ENCODE peak calls at places on chromosomes 12 and 14, in nine cellular contexts. One of them, this sample, is unnamed.

GRCh38 chr12:56930241-56930640 is 4.0 kb downstream of the SDR9C7 start:
- DNase-seq in activated T-cell treated with anti-CD3 and anti-CD28 coated beads, Interleukin-2, amount 50 U/mL, for 72 hours: no peak
- DNase-seq in cardiac muscle cell: no peak
- DNase-seq in fibroblast of the conjunctiva: no peak
- DNase-seq in ascending aorta: no peak
- DNase-seq in T-helper 17 cell: no peak
- DNase-seq in frontal cortex: no peak
- DNase-seq in kidney tubule cell: no peak
- DNase-seq in prostate gland: no peak
- DNase-seq in this sample: no peak

GRCh38 chr14:54300881-54301280 is 95.9 kb upstream of the CDKN3 start:
- DNase-seq in kidney tubule cell: no peak
- DNase-seq in prostate gland: no peak
- DNase-seq in activated T-cell treated with anti-CD3 and anti-CD28 coated beads, Interleukin-2, amount 50 U/mL, for 72 hours: no peak
- DNase-seq in T-helper 17 cell: no peak
- DNase-seq in cardiac muscle cell: no peak
- DNase-seq in ascending aorta: no peak
- DNase-seq in fibroblast of the conjunctiva: no peak
- DNase-seq in frontal cortex: no peak
- DNase-seq in this sample: no peak

GRCh38 chr14:76486251-76486743 is 110.4 kb downstream of the ESRRB start:
- DNase-seq in kidney tubule cell: no peak
- DNase-seq in frontal cortex: no peak
- DNase-seq in cardiac muscle cell: no peak
- DNase-seq in T-helper 17 cell: no peak
- DNase-seq in ascending aorta: no peak
- DNase-seq in fibroblast of the conjunctiva: no peak
- DNase-seq in prostate gland: no peak
- DNase-seq in activated T-cell treated with anti-CD3 and anti-CD28 coated beads, Interleukin-2, amount 50 U/mL, for 72 hours: no peak
- DNase-seq in this sample: no peak

GRCh38 chr12:107917912-107918800 is 143.7 kb downstream of the ASCL4 start:
- DNase-seq in prostate gland: no peak
- DNase-seq in activated T-cell treated with anti-CD3 and anti-CD28 coated beads, Interleukin-2, amount 50 U/mL, for 72 hours: peak
- DNase-seq in ascending aorta: no peak
- DNase-seq in T-helper 17 cell: no peak
- DNase-seq in frontal cortex: peak
- DNase-seq in fibroblast of the conjunctiva: no peak
- DNase-seq in cardiac muscle cell: peak
- DNase-seq in kidney tubule cell: peak
- DNase-seq in this sample: peak

GRCh38 chr12:34605510-34605887 is 583.2 kb downstream of the ALG10 start:
- DNase-seq in fibroblast of the conjunctiva: no peak
- DNase-seq in cardiac muscle cell: no peak
- DNase-seq in kidney tubule cell: no peak
- DNase-seq in T-helper 17 cell: no peak
- DNase-seq in ascending aorta: no peak
- DNase-seq in frontal cortex: no peak
- DNase-seq in activated T-cell treated with anti-CD3 and anti-CD28 coated beads, Interleukin-2, amount 50 U/mL, for 72 hours: no peak
- DNase-seq in prostate gland: no peak
- DNase-seq in this sample: no peak

GRCh38 chr14:60805881-60806569 is 71.5 kb downstream of the MNAT1 start:
- DNase-seq in cardiac muscle cell: peak
- DNase-seq in frontal cortex: no peak
- DNase-seq in prostate gland: no peak
- DNase-seq in activated T-cell treated with anti-CD3 and anti-CD28 coated beads, Interleukin-2, amount 50 U/mL, for 72 hours: no peak
- DNase-seq in kidney tubule cell: peak
- DNase-seq in ascending aorta: no peak
- DNase-seq in fibroblast of the conjunctiva: peak
- DNase-seq in T-helper 17 cell: no peak
- DNase-seq in this sample: no peak

GRCh38 chr14:33678012-33678411 is 272.9 kb downstream of the EGLN3 start:
- DNase-seq in kidney tubule cell: no peak
- DNase-seq in fibroblast of the conjunctiva: no peak
- DNase-seq in activated T-cell treated with anti-CD3 and anti-CD28 coated beads, Interleukin-2, amount 50 U/mL, for 72 hours: no peak
- DNase-seq in prostate gland: no peak
- DNase-seq in frontal cortex: no peak
- DNase-seq in cardiac muscle cell: no peak
- DNase-seq in ascending aorta: no peak
- DNase-seq in T-helper 17 cell: no peak
- DNase-seq in this sample: no peak

GRCh38 chr12:54605138-54605970 is 16.9 kb upstream of the PPP1R1A start:
- DNase-seq in kidney tubule cell: no peak
- DNase-seq in activated T-cell treated with anti-CD3 and anti-CD28 coated beads, Interleukin-2, amount 50 U/mL, for 72 hours: no peak
- DNase-seq in fibroblast of the conjunctiva: no peak
- DNase-seq in ascending aorta: no peak
- DNase-seq in T-helper 17 cell: no peak
- DNase-seq in cardiac muscle cell: no peak
- DNase-seq in frontal cortex: no peak
- DNase-seq in prostate gland: no peak
- DNase-seq in this sample: no peak

GRCh38 chr12:53190108-53190729 is 9.5 kb upstream of the CSAD start:
- DNase-seq in ascending aorta: no peak
- DNase-seq in T-helper 17 cell: peak
- DNase-seq in activated T-cell treated with anti-CD3 and anti-CD28 coated beads, Interleukin-2, amount 50 U/mL, for 72 hours: peak
- DNase-seq in fibroblast of the conjunctiva: peak
- DNase-seq in prostate gland: peak
- DNase-seq in frontal cortex: peak
- DNase-seq in cardiac muscle cell: peak
- DNase-seq in kidney tubule cell: peak
- DNase-seq in this sample: no peak

GRCh38 chr14:100994082-100994481 is 90.6 kb upstream of the RTL1 start:
- DNase-seq in prostate gland: no peak
- DNase-seq in activated T-cell treated with anti-CD3 and anti-CD28 coated beads, Interleukin-2, amount 50 U/mL, for 72 hours: no peak
- DNase-seq in cardiac muscle cell: no peak
- DNase-seq in fibroblast of the conjunctiva: no peak
- DNase-seq in T-helper 17 cell: no peak
- DNase-seq in kidney tubule cell: peak
- DNase-seq in frontal cortex: no peak
- DNase-seq in ascending aorta: no peak
- DNase-seq in this sample: no peak

GRCh38 chr12:62123721-62124203 is 136.4 kb upstream of the USP15 start:
- DNase-seq in cardiac muscle cell: peak
- DNase-seq in fibroblast of the conjunctiva: peak
- DNase-seq in frontal cortex: no peak
- DNase-seq in kidney tubule cell: peak
- DNase-seq in T-helper 17 cell: no peak
- DNase-seq in activated T-cell treated with anti-CD3 and anti-CD28 coated beads, Interleukin-2, amount 50 U/mL, for 72 hours: peak
- DNase-seq in ascending aorta: no peak
- DNase-seq in prostate gland: no peak
- DNase-seq in this sample: peak

GRCh38 chr12:47977046-47977771 is 13.8 kb downstream of the TMEM106C start:
- DNase-seq in fibroblast of the conjunctiva: no peak
- DNase-seq in ascending aorta: no peak
- DNase-seq in prostate gland: no peak
- DNase-seq in cardiac muscle cell: no peak
- DNase-seq in frontal cortex: no peak
- DNase-seq in T-helper 17 cell: no peak
- DNase-seq in kidney tubule cell: no peak
- DNase-seq in activated T-cell treated with anti-CD3 and anti-CD28 coated beads, Interleukin-2, amount 50 U/mL, for 72 hours: no peak
- DNase-seq in this sample: no peak

GRCh38 chr14:50669441-50669986 is 1.4 kb upstream of the SAV1 start:
- DNase-seq in cardiac muscle cell: no peak
- DNase-seq in fibroblast of the conjunctiva: no peak
- DNase-seq in prostate gland: no peak
- DNase-seq in ascending aorta: no peak
- DNase-seq in T-helper 17 cell: no peak
- DNase-seq in activated T-cell treated with anti-CD3 and anti-CD28 coated beads, Interleukin-2, amount 50 U/mL, for 72 hours: no peak
- DNase-seq in frontal cortex: no peak
- DNase-seq in kidney tubule cell: peak
- DNase-seq in this sample: no peak

GRCh38 chr14:93834739-93835383 is 46.6 kb upstream of the PRIMA1 start:
- DNase-seq in frontal cortex: no peak
- DNase-seq in ascending aorta: no peak
- DNase-seq in fibroblast of the conjunctiva: no peak
- DNase-seq in kidney tubule cell: peak
- DNase-seq in T-helper 17 cell: no peak
- DNase-seq in prostate gland: no peak
- DNase-seq in activated T-cell treated with anti-CD3 and anti-CD28 coated beads, Interleukin-2, amount 50 U/mL, for 72 hours: no peak
- DNase-seq in cardiac muscle cell: no peak
- DNase-seq in this sample: no peak

GRCh38 chr12:120688527-120689071 is 1.6 kb downstream of the MLEC start:
- DNase-seq in prostate gland: no peak
- DNase-seq in activated T-cell treated with anti-CD3 and anti-CD28 coated beads, Interleukin-2, amount 50 U/mL, for 72 hours: no peak
- DNase-seq in fibroblast of the conjunctiva: no peak
- DNase-seq in frontal cortex: no peak
- DNase-seq in ascending aorta: no peak
- DNase-seq in T-helper 17 cell: no peak
- DNase-seq in cardiac muscle cell: peak
- DNase-seq in kidney tubule cell: peak
- DNase-seq in this sample: no peak

GRCh38 chr12:106764738-106765137 is 9.7 kb upstream of the RIC8B start:
- DNase-seq in cardiac muscle cell: peak
- DNase-seq in frontal cortex: no peak
- DNase-seq in prostate gland: no peak
- DNase-seq in T-helper 17 cell: no peak
- DNase-seq in ascending aorta: no peak
- DNase-seq in activated T-cell treated with anti-CD3 and anti-CD28 coated beads, Interleukin-2, amount 50 U/mL, for 72 hours: no peak
- DNase-seq in fibroblast of the conjunctiva: no peak
- DNase-seq in kidney tubule cell: peak
- DNase-seq in this sample: no peak

GRCh38 chr12:72511906-72512305 is 239.7 kb downstream of the TRHDE start:
- DNase-seq in cardiac muscle cell: peak
- DNase-seq in activated T-cell treated with anti-CD3 and anti-CD28 coated beads, Interleukin-2, amount 50 U/mL, for 72 hours: no peak
- DNase-seq in frontal cortex: no peak
- DNase-seq in ascending aorta: no peak
- DNase-seq in kidney tubule cell: peak
- DNase-seq in T-helper 17 cell: no peak
- DNase-seq in fibroblast of the conjunctiva: peak
- DNase-seq in prostate gland: no peak
- DNase-seq in this sample: no peak

GRCh38 chr12:54587315-54587821 is 1.1 kb downstream of the PPP1R1A start:
- DNase-seq in cardiac muscle cell: no peak
- DNase-seq in prostate gland: no peak
- DNase-seq in ascending aorta: peak
- DNase-seq in fibroblast of the conjunctiva: no peak
- DNase-seq in frontal cortex: peak
- DNase-seq in kidney tubule cell: no peak
- DNase-seq in activated T-cell treated with anti-CD3 and anti-CD28 coated beads, Interleukin-2, amount 50 U/mL, for 72 hours: no peak
- DNase-seq in T-helper 17 cell: no peak
- DNase-seq in this sample: no peak

GRCh38 chr14:50039734-50040400 is 76.5 kb downstream of the VCPKMT start:
- DNase-seq in T-helper 17 cell: no peak
- DNase-seq in ascending aorta: no peak
- DNase-seq in prostate gland: no peak
- DNase-seq in kidney tubule cell: peak
- DNase-seq in activated T-cell treated with anti-CD3 and anti-CD28 coated beads, Interleukin-2, amount 50 U/mL, for 72 hours: peak
- DNase-seq in cardiac muscle cell: peak
- DNase-seq in frontal cortex: no peak
- DNase-seq in fibroblast of the conjunctiva: no peak
- DNase-seq in this sample: no peak

GRCh38 chr12:129614221-129614885 is 289.5 kb downstream of the TMEM132D start:
- DNase-seq in T-helper 17 cell: no peak
- DNase-seq in kidney tubule cell: peak
- DNase-seq in prostate gland: no peak
- DNase-seq in ascending aorta: no peak
- DNase-seq in frontal cortex: no peak
- DNase-seq in activated T-cell treated with anti-CD3 and anti-CD28 coated beads, Interleukin-2, amount 50 U/mL, for 72 hours: no peak
- DNase-seq in fibroblast of the conjunctiva: no peak
- DNase-seq in cardiac muscle cell: no peak
- DNase-seq in this sample: no peak

GRCh38 chr12:68631177-68631576 is 20.5 kb downstream of the RAP1B start:
- DNase-seq in cardiac muscle cell: peak
- DNase-seq in kidney tubule cell: no peak
- DNase-seq in frontal cortex: no peak
- DNase-seq in prostate gland: no peak
- DNase-seq in T-helper 17 cell: no peak
- DNase-seq in ascending aorta: no peak
- DNase-seq in activated T-cell treated with anti-CD3 and anti-CD28 coated beads, Interleukin-2, amount 50 U/mL, for 72 hours: no peak
- DNase-seq in fibroblast of the conjunctiva: no peak
- DNase-seq in this sample: no peak

GRCh38 chr14:50001999-50002925 is 109.4 kb downstream of the ARF6 start:
- DNase-seq in ascending aorta: no peak
- DNase-seq in T-helper 17 cell: peak
- DNase-seq in cardiac muscle cell: no peak
- DNase-seq in activated T-cell treated with anti-CD3 and anti-CD28 coated beads, Interleukin-2, amount 50 U/mL, for 72 hours: peak
- DNase-seq in fibroblast of the conjunctiva: no peak
- DNase-seq in frontal cortex: no peak
- DNase-seq in prostate gland: no peak
- DNase-seq in kidney tubule cell: no peak
- DNase-seq in this sample: no peak

GRCh38 chr14:50403433-50403832 is 6.8 kb upstream of the CDKL1 start:
- DNase-seq in kidney tubule cell: peak
- DNase-seq in cardiac muscle cell: peak
- DNase-seq in T-helper 17 cell: no peak
- DNase-seq in prostate gland: no peak
- DNase-seq in activated T-cell treated with anti-CD3 and anti-CD28 coated beads, Interleukin-2, amount 50 U/mL, for 72 hours: no peak
- DNase-seq in fibroblast of the conjunctiva: no peak
- DNase-seq in ascending aorta: no peak
- DNase-seq in frontal cortex: no peak
- DNase-seq in this sample: no peak

GRCh38 chr12:108806350-108806749 is 51.0 kb downstream of the SSH1 start:
- DNase-seq in ascending aorta: no peak
- DNase-seq in activated T-cell treated with anti-CD3 and anti-CD28 coated beads, Interleukin-2, amount 50 U/mL, for 72 hours: no peak
- DNase-seq in fibroblast of the conjunctiva: no peak
- DNase-seq in T-helper 17 cell: no peak
- DNase-seq in prostate gland: no peak
- DNase-seq in frontal cortex: no peak
- DNase-seq in cardiac muscle cell: peak
- DNase-seq in kidney tubule cell: no peak
- DNase-seq in this sample: no peak

GRCh38 chr12:105289114-105289904 is 41.2 kb upstream of the C12orf75 start:
- DNase-seq in kidney tubule cell: peak
- DNase-seq in fibroblast of the conjunctiva: no peak
- DNase-seq in frontal cortex: no peak
- DNase-seq in ascending aorta: no peak
- DNase-seq in cardiac muscle cell: no peak
- DNase-seq in activated T-cell treated with anti-CD3 and anti-CD28 coated beads, Interleukin-2, amount 50 U/mL, for 72 hours: no peak
- DNase-seq in T-helper 17 cell: no peak
- DNase-seq in prostate gland: no peak
- DNase-seq in this sample: no peak

GRCh38 chr14:57547131-57547530 is 53.5 kb upstream of the CCDC198 start:
- DNase-seq in activated T-cell treated with anti-CD3 and anti-CD28 coated beads, Interleukin-2, amount 50 U/mL, for 72 hours: no peak
- DNase-seq in prostate gland: no peak
- DNase-seq in frontal cortex: no peak
- DNase-seq in cardiac muscle cell: no peak
- DNase-seq in fibroblast of the conjunctiva: no peak
- DNase-seq in ascending aorta: no peak
- DNase-seq in T-helper 17 cell: no peak
- DNase-seq in kidney tubule cell: no peak
- DNase-seq in this sample: no peak

GRCh38 chr14:68548194-68549056 is 244.4 kb downstream of the ZFP36L1 start:
- DNase-seq in activated T-cell treated with anti-CD3 and anti-CD28 coated beads, Interleukin-2, amount 50 U/mL, for 72 hours: no peak
- DNase-seq in prostate gland: peak
- DNase-seq in fibroblast of the conjunctiva: peak
- DNase-seq in kidney tubule cell: peak
- DNase-seq in T-helper 17 cell: no peak
- DNase-seq in cardiac muscle cell: peak
- DNase-seq in frontal cortex: peak
- DNase-seq in ascending aorta: peak
- DNase-seq in this sample: no peak

GRCh38 chr14:72847721-72848120 is 46.2 kb downstream of the DPF3 start:
- DNase-seq in ascending aorta: no peak
- DNase-seq in activated T-cell treated with anti-CD3 and anti-CD28 coated beads, Interleukin-2, amount 50 U/mL, for 72 hours: no peak
- DNase-seq in frontal cortex: no peak
- DNase-seq in kidney tubule cell: no peak
- DNase-seq in prostate gland: no peak
- DNase-seq in cardiac muscle cell: no peak
- DNase-seq in T-helper 17 cell: no peak
- DNase-seq in fibroblast of the conjunctiva: no peak
- DNase-seq in this sample: no peak

GRCh38 chr14:32648434-32648833 is 290.2 kb upstream of the NPAS3 start:
- DNase-seq in cardiac muscle cell: peak
- DNase-seq in prostate gland: peak
- DNase-seq in ascending aorta: no peak
- DNase-seq in frontal cortex: no peak
- DNase-seq in kidney tubule cell: no peak
- DNase-seq in T-helper 17 cell: no peak
- DNase-seq in fibroblast of the conjunctiva: peak
- DNase-seq in activated T-cell treated with anti-CD3 and anti-CD28 coated beads, Interleukin-2, amount 50 U/mL, for 72 hours: no peak
- DNase-seq in this sample: no peak

GRCh38 chr12:20314325-20314724 is 54.0 kb upstream of the PDE3A start:
- DNase-seq in activated T-cell treated with anti-CD3 and anti-CD28 coated beads, Interleukin-2, amount 50 U/mL, for 72 hours: no peak
- DNase-seq in frontal cortex: no peak
- DNase-seq in prostate gland: no peak
- DNase-seq in cardiac muscle cell: peak
- DNase-seq in T-helper 17 cell: no peak
- DNase-seq in ascending aorta: no peak
- DNase-seq in kidney tubule cell: no peak
- DNase-seq in fibroblast of the conjunctiva: peak
- DNase-seq in this sample: no peak

GRCh38 chr12:109461846-109462766 is 15.0 kb downstream of the KCTD10 start:
- DNase-seq in frontal cortex: no peak
- DNase-seq in ascending aorta: no peak
- DNase-seq in activated T-cell treated with anti-CD3 and anti-CD28 coated beads, Interleukin-2, amount 50 U/mL, for 72 hours: no peak
- DNase-seq in fibroblast of the conjunctiva: peak
- DNase-seq in T-helper 17 cell: no peak
- DNase-seq in cardiac muscle cell: peak
- DNase-seq in prostate gland: peak
- DNase-seq in kidney tubule cell: peak
- DNase-seq in this sample: no peak